ENCODE peak calls at places on chromosomes 2 and 18, in five cellular contexts. F is NB4, H is H9, E is keratinocyte, D is stomach. K is an unnamed sample.

GRCh38 chr2:233130481-233130970 is 70.4 kb downstream of the INPP5D start:
- DNase-seq in F (no peak), H (no peak), E (no peak), D (no peak), K (no peak)

GRCh38 chr2:68251855-68252406 is 401 bp downstream of the PPP3R1 start:
- DNase-seq in F (no peak), H (peak), E (no peak), D (peak), K (peak)

GRCh38 chr2:30252723-30253688 is 21.7 kb downstream of the LBH start:
- DNase-seq in F (no peak), H (no peak), E (no peak), D (peak), K (peak)

GRCh38 chr2:150686391-150686790 is 198.9 kb upstream of the RND3 start:
- DNase-seq in F (no peak), H (no peak), E (no peak), D (no peak), K (no peak)

GRCh38 chr2:140248623-140249022 is 1468.4 kb upstream of the NXPH2 start:
- DNase-seq in F (no peak), H (no peak), E (no peak), D (no peak), K (no peak)

GRCh38 chr2:8849322-8849721 is 11.9 kb upstream of the KIDINS220 start:
- DNase-seq in F (no peak), H (no peak), E (peak), D (no peak), K (no peak)

GRCh38 chr2:221610675-221611074 is 38.6 kb upstream of the EPHA4 start:
- DNase-seq in F (no peak), H (no peak), E (no peak), D (no peak), K (no peak)

GRCh38 chr2:235170016-235170415 is 218.2 kb downstream of the SH3BP4 start:
- DNase-seq in F (no peak), H (no peak), E (no peak), D (no peak), K (no peak)

GRCh38 chr2:61660511-61661388 is 122.6 kb upstream of the XPO1 start:
- DNase-seq in F (no peak), H (no peak), E (no peak), D (peak), K (no peak)

GRCh38 chr2:98897746-98898145 is 38.3 kb downstream of the CRACDL start:
- DNase-seq in F (no peak), H (no peak), E (no peak), D (no peak), K (no peak)

DNA sequence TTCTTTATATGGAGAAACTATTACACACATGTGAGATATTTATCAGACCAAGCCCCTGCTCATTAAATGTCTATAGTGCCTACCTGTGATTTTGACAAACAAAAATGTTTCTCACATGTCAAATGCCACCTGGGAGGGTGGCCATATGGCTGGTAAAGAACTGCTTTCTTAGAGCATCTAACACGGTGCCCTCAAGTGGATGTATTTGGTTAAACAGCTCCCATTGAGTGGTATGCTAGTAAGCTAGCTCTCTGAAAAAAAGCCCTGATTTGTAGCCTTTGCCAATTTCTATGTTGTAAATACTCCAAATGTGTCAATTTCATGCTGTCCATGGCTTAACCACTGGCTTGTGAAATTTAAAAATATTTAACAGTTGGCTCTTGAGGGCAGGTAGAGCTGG is 94.6 kb downstream of the PMAIP1 start:
- DNase-seq in F (peak), H (no peak), E (no peak), D (no peak), K (no peak)
- TF ChIP-seq CTCF in F (peak), H (peak), E (peak), D (no peak), K (peak)

DNA sequence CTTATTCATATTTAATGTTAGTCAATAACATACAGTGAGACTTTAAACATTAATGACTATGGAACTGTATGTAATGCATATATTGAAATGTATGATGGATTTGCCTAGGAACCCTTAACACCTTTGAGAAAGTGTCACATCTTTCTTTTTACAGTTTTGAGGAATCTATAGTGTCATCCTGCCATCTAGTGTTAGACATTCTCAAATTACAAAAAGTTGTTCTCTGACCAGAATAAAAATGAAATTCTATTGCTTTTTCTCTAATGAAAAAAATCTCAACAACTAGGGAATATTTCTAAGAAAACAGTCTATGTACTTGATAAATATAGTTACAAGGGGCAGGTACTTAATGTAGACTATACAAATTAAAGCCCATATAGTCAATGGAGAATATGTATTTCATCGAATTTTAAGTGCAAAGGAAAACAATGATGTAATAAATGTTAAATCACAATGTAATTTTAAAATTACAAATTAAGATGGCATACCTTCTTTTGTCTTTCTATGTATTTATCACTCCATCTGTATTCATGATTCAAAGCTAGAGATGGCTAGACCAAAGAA is 5.1 kb upstream of the CALCRL start:
- DNase-seq in F (peak), H (no peak), E (no peak), D (no peak), K (peak)
- TF ChIP-seq CTCF in F (no peak), H (peak), E (no peak), D (no peak), K (no peak)

GRCh38 chr18:45571161-45571560 is 44.1 kb upstream of the SLC14A2 start:
- DNase-seq in F (no peak), H (no peak), E (no peak), D (no peak), K (no peak)

GRCh38 chr18:45567123-45567522 is 48.2 kb upstream of the SLC14A2 start:
- DNase-seq in F (no peak), H (peak), E (no peak), D (no peak), K (no peak)

GRCh38 chr18:45568017-45568416 is 47.3 kb upstream of the SLC14A2 start:
- DNase-seq in F (no peak), H (no peak), E (no peak), D (no peak), K (no peak)

GRCh38 chr18:45569566-45569965 is 45.7 kb upstream of the SLC14A2 start:
- DNase-seq in F (no peak), H (no peak), E (no peak), D (no peak), K (no peak)

GRCh38 chr18:45571714-45572113 is 43.6 kb upstream of the SLC14A2 start:
- DNase-seq in F (no peak), H (no peak), E (no peak), D (no peak), K (no peak)
- TF ChIP-seq CTCF in F (peak), H (peak), E (peak), D (no peak), K (no peak)

DNA sequence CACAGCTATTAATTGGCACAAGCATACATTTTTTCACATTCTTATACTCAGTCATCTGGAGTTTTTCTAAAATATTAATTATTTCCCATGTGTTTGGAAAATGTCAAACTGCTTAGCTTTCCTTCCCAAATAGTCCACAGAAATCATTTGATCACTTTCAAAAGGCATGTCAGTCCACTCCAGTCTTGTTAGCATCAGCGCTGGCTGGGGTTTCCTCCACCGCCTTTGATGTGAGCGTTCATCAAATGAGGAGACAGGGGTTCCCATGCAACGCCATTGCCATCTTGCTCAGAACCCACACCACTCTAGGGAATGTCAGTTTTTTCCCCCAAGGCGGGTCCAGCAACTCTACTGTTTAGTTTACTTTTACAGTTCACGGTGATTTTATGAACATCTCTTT is 13.1 kb upstream of the RAX start:
- DNase-seq in F (no peak), H (no peak), E (no peak), D (no peak), K (no peak)
- TF ChIP-seq CTCF in F (no peak), H (no peak), E (no peak), D (no peak), K (no peak)

DNA sequence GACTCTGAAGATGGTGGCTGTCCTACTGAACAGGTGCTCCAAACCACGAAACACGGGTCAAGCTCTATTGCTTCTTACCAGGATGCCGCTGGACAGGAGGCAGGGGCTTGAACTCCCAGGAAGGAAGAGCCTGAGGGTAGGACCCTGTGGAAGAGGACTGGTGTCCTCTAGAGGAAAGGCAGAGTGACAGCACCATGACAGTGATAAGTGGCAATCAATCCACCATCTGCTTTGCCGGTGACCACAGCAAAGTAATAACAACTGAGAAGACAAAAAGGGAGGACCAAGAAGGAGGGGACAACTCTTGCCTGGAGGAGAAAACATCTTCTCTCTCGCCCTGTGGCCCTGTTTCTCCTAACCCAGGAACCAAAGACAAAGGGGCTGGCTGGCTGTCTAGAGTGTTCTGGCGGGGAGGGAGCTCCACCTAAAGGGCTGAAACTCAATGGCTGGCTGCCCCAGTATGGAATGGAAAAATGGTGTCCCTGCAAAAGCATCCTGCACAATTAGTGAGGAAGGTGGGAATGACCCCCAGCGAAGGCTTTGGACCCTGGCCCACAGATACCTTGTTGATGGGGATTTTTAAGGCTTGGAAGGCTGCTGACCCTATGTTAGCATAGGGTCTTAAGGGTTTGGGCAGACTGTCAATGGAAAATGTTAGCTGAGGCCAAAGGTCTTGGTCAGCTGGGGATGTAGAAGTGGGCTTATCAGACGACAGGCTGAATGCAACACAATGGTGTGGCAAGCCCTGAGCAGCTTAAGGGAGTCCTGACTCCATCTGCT is 35.4 kb downstream of the PROC start:
- DNase-seq in F (peak), H (peak), E (no peak), D (no peak), K (no peak)
- TF ChIP-seq CTCF in F (peak), H (peak), E (no peak), D (no peak), K (no peak)

DNA sequence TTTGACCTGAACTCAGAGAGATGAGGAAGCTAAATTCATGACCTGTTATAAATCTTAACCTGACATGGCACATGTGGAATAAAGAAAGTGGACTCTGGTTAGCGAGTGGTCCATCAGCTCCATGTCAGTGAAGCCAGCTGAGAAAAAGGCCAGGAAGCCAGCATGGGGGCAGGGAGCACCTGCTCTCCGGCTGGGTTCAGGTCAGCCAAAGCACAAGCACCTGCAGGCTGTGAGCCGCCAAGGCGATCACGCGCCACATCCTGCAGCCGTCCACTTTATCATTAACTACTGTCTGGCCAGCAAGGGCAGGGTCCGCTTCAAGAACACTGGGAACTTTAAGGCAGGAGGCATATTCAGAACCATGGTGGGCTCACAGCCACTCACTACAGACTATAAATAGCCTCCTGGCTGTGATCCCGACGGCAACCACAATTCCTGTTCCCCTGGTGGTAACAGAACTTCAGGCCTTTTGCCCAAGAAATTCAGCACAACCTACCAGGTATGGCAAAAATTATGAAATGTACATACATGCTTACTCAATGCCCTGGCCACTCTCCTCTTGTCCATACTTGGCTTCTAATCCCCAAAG is 35.5 kb downstream of the ACVR1 start:
- DNase-seq in F (no peak), H (peak), E (no peak), D (peak), K (no peak)
- TF ChIP-seq CTCF in F (no peak), H (no peak), E (no peak), D (no peak), K (no peak)

DNA sequence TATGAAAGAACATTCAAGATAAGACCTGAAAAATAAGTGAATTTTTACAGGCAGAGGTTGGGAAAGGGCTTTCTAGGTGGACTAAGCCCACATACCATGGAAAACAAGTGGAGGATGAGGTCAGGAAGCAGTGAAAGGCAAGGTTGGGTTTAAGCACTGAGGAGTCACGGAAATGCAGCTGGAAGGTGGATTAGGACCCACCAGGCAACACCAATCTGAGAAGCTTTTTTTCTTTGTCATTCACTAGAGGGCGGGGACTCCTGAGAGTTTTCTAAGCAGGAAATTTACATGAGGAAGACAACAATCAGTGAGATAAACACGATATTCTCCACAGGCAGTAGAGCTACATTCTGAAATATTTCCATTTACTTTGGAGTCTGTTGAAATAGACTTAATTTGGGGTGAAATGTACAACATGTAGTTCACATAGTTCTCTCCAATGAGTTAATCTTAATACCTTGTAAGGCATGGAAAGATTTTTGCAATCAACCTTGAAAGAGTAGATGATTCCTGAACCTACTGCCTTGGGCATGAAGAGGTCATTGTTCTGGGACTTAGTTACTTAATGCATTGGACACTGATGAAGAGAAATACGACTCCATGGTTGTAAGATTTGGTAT is 40.7 kb downstream of the VIT start:
- DNase-seq in F (no peak), H (peak), E (no peak), D (no peak), K (no peak)
- TF ChIP-seq CTCF in F (no peak), H (no peak), E (no peak), D (no peak), K (no peak)

GRCh38 chr18:75638223-75638596 is 210.7 kb upstream of the SMIM21 start:
- DNase-seq in F (no peak), H (no peak), E (no peak), D (no peak), K (no peak)
- TF ChIP-seq CTCF in F (no peak), H (no peak), E (no peak), D (no peak), K (no peak)